ENCODE peak calls at places on chromosomes 13 and 19, in ten cellular contexts. I is NCI-H146, X is endothelial cell, V is IMR-90, R is OCI-M1, Z is NCI-H510A treated with DMSO at 0.1 percent for 48 hours, N is AG20443, A is astrocyte of the cerebellum, H is MV-4-11, Y is heart left ventricle. M is an unnamed sample.
A peak's percentile ranks its signal among the peaks of the same experiment; 100 is the strongest.

GRCh38 chr13:113897161-113897560 is 33.3 kb upstream of the GAS6 start:
- DNase-seq in I (no peak), X (no peak), V (peak; percentile 98), R (no peak), Z (no peak), N (peak; percentile 95), A (peak; percentile 92), H (no peak), Y (peak; percentile 10), M (no peak)

GRCh38 chr19:6226444-6227155 is 53.2 kb downstream of the MLLT1 start:
- DNase-seq in I (no peak), X (no peak), V (no peak), R (no peak), Z (no peak), N (no peak), A (no peak), H (no peak), Y (no peak), M (no peak)

GRCh38 chr19:49019242-49019932 is 2.5 kb upstream of the LHB start:
- DNase-seq in I (peak; percentile 72), X (peak; percentile 71), V (peak; percentile 17), R (peak; percentile 72), Z (no peak), N (peak; percentile 72), A (no peak), H (peak; percentile 23), Y (peak; percentile 84), M (peak; percentile 83)

GRCh38 chr19:32719611-32720059 is at the start of gene TDRD12:
- DNase-seq in I (no peak), X (no peak), V (no peak), R (no peak), Z (no peak), N (no peak), A (no peak), H (no peak), Y (no peak), M (no peak)

GRCh38 chr19:40466219-40467006 is at the start of gene SPTBN4:
- DNase-seq in I (no peak), X (no peak), V (no peak), R (no peak), Z (no peak), N (no peak), A (no peak), H (no peak), Y (peak; percentile 67), M (no peak)

GRCh38 chr13:45398862-45399261 is 19.3 kb downstream of the SLC25A30 start:
- DNase-seq in I (no peak), X (no peak), V (no peak), R (no peak), Z (no peak), N (no peak), A (no peak), H (no peak), Y (no peak), M (no peak)

GRCh38 chr13:50894042-50894441 is 15.5 kb upstream of the RNASEH2B start:
- DNase-seq in I (no peak), X (no peak), V (no peak), R (no peak), Z (no peak), N (no peak), A (no peak), H (peak; percentile 67), Y (no peak), M (no peak)

GRCh38 chr13:27619711-27620376 is 485 bp downstream of the LNX2 start:
- DNase-seq in I (peak; percentile 79), X (peak; percentile 57), V (peak; percentile 21), R (peak; percentile 47), Z (no peak), N (peak; percentile 71), A (no peak), H (no peak), Y (peak; percentile 82), M (no peak)

GRCh38 chr13:113448885-113449692 is 4.2 kb downstream of the ADPRHL1 start:
- DNase-seq in I (peak; percentile 97), X (no peak), V (no peak), R (peak; percentile 97), Z (no peak), N (peak; percentile 79), A (no peak), H (no peak), Y (no peak), M (peak; percentile 86)

GRCh38 chr19:53849237-53849676 is 18.4 kb upstream of the MYADM start:
- DNase-seq in I (no peak), X (no peak), V (peak; percentile 23), R (no peak), Z (no peak), N (peak; percentile 50), A (no peak), H (peak; percentile 81), Y (no peak), M (no peak)

GRCh38 chr13:23671902-23672301 is 101.7 kb downstream of the TNFRSF19 start:
- DNase-seq in I (no peak), X (no peak), V (peak; percentile 95), R (no peak), Z (peak; percentile 12), N (no peak), A (no peak), H (no peak), Y (no peak), M (no peak)

GRCh38 chr13:100648354-100648753 is 26.2 kb downstream of the TMTC4 start:
- DNase-seq in I (no peak), X (no peak), V (peak; percentile 8), R (no peak), Z (no peak), N (no peak), A (no peak), H (peak; percentile 34), Y (no peak), M (no peak)

M was measured in NCI-H2029.